ENCODE peak calls at places on chromosomes 6 and 20, in seven cellular contexts. B is ACHN, U is GM12865, Q is non-pigmented ciliary epithelial cell, R is head of caudate nucleus, G is astrocyte of the spinal cord, L is GM04504. I is an unnamed sample.

GRCh38 chr20:25065044-25065624 is 7.2 kb upstream of the ACSS1 start:
- DNase-seq in B (no peak), U (no peak), Q (no peak), R (no peak), G (no peak), L (no peak), I (no peak)

GRCh38 chr6:21393426-21394165 is 200.0 kb upstream of the SOX4 start:
- DNase-seq in B (no peak), U (no peak), Q (no peak), R (no peak), G (no peak), L (no peak), I (peak)

GRCh38 chr6:28081486-28081751 is 1.1 kb downstream of the ZNF165 start:
- DNase-seq in B (peak), U (peak), Q (no peak), R (no peak), G (no peak), L (no peak), I (no peak)

GRCh38 chr6:133761706-133762105 is 127.2 kb upstream of the TCF21 start:
- DNase-seq in B (no peak), U (no peak), Q (no peak), R (no peak), G (peak), L (no peak), I (peak)

GRCh38 chr20:58878399-58878798 is 25.9 kb downstream of the GNAS start:
- DNase-seq in B (no peak), U (no peak), Q (no peak), R (no peak), G (no peak), L (no peak), I (no peak)

GRCh38 chr20:34553366-34553867 is 5.1 kb upstream of the MAP1LC3A start:
- DNase-seq in B (no peak), U (no peak), Q (no peak), R (no peak), G (no peak), L (no peak), I (peak)

GRCh38 chr6:136738178-136739057 is 53.9 kb downstream of the MAP3K5 start:
- DNase-seq in B (no peak), U (no peak), Q (no peak), R (no peak), G (no peak), L (no peak), I (peak)

GRCh38 chr6:12245763-12246720 is 44.1 kb upstream of the EDN1 start:
- DNase-seq in B (no peak), U (no peak), Q (no peak), R (no peak), G (peak), L (no peak), I (no peak)

GRCh38 chr20:48041078-48041780 is 255.9 kb upstream of the SULF2 start:
- DNase-seq in B (no peak), U (no peak), Q (no peak), R (no peak), G (no peak), L (no peak), I (no peak)

GRCh38 chr20:22974354-22974753 is 60.8 kb upstream of the SSTR4 start:
- DNase-seq in B (peak), U (peak), Q (peak), R (no peak), G (no peak), L (no peak), I (peak)

GRCh38 chr6:45681860-45682488 is 304.2 kb upstream of the SUPT3H start:
- DNase-seq in B (peak), U (peak), Q (no peak), R (no peak), G (no peak), L (no peak), I (peak)

GRCh38 chr6:24431045-24431451 is 28.3 kb downstream of the MRS2 start:
- DNase-seq in B (peak), U (peak), Q (no peak), R (no peak), G (peak), L (peak), I (peak)

GRCh38 chr6:41733349-41733706 is 2.1 kb downstream of the TFEB start:
- DNase-seq in B (no peak), U (no peak), Q (no peak), R (no peak), G (no peak), L (no peak), I (no peak)

GRCh38 chr20:1396264-1396663 is 3.4 kb upstream of the FKBP1A start:
- DNase-seq in B (no peak), U (no peak), Q (no peak), R (no peak), G (no peak), L (no peak), I (no peak)

GRCh38 chr20:40111282-40111681 is 577.8 kb downstream of the MAFB start:
- DNase-seq in B (no peak), U (no peak), Q (no peak), R (no peak), G (no peak), L (no peak), I (no peak)

GRCh38 chr6:130966581-130966980 is 96.5 kb downstream of the EPB41L2 start:
- DNase-seq in B (no peak), U (no peak), Q (no peak), R (no peak), G (no peak), L (no peak), I (no peak)

GRCh38 chr6:135869857-135870256 is 18.4 kb downstream of the PDE7B start:
- DNase-seq in B (no peak), U (no peak), Q (no peak), R (no peak), G (no peak), L (no peak), I (no peak)

GRCh38 chr6:117616971-117617765 is 14.9 kb upstream of the GOPC start:
- DNase-seq in B (no peak), U (peak), Q (no peak), R (no peak), G (no peak), L (no peak), I (no peak)

GRCh38 chr6:168638497-168639072 is 197.6 kb downstream of the SMOC2 start:
- DNase-seq in B (no peak), U (no peak), Q (no peak), R (no peak), G (no peak), L (no peak), I (no peak)

GRCh38 chr20:57938158-57939108 is 228.6 kb upstream of the PMEPA1 start:
- DNase-seq in B (no peak), U (no peak), Q (no peak), R (no peak), G (peak), L (no peak), I (no peak)